ENCODE peak calls at places on chromosomes 5 and 9, in eight cellular contexts. L is AG09309, T is gastrocnemius medialis, V is glutamatergic neuron, O is GM12865, C is heart left ventricle, F is A549, M is left ventricle myocardium inferior. K is an unnamed sample.

GRCh38 chr5:50658243-50658642 is 8.2 kb upstream of the PARP8 start:
- DNase-seq in C (no peak), V (no peak), T (no peak), O (no peak), F (no peak), L (no peak), M (no peak), K (no peak)

GRCh38 chr5:59238126-59238902 is 655.2 kb downstream of the PDE4D start:
- DNase-seq in T (no peak), F (no peak), O (peak; percentile 43), M (no peak), L (no peak), C (no peak), V (no peak), K (no peak)

GRCh38 chr9:103377667-103378066 is 382.5 kb downstream of the CYLC2 start:
- DNase-seq in V (no peak), T (no peak), C (no peak), M (no peak), L (no peak), F (no peak), O (no peak), K (no peak)

GRCh38 chr9:116390306-116391228 is 237.0 kb downstream of the PAPPA start:
- DNase-seq in F (no peak), V (no peak), L (no peak), T (no peak), M (no peak), C (no peak), O (peak; percentile 44), K (no peak)

GRCh38 chr5:177131711-177132503 is 1.7 kb upstream of the NSD1 start:
- DNase-seq in L (no peak), F (no peak), O (no peak), C (no peak), V (peak; percentile 65), M (peak; percentile 26), T (no peak), K (no peak)

GRCh38 chr9:76560481-76560891 is 101.5 kb downstream of the GCNT1 start:
- DNase-seq in L (peak; percentile 72), V (no peak), T (no peak), F (no peak), O (no peak), C (no peak), M (no peak), K (no peak)

GRCh38 chr5:178141550-178141949 is 10.7 kb downstream of the RMND5B start:
- DNase-seq in F (no peak), T (no peak), O (no peak), M (no peak), V (no peak), L (no peak), C (no peak), K (no peak)

GRCh38 chr5:25550793-25551192 is 906.0 kb upstream of the CDH10 start:
- DNase-seq in C (no peak), M (no peak), F (no peak), L (no peak), O (no peak), T (no peak), V (no peak), K (no peak)

GRCh38 chr9:98724810-98725530 is 16.2 kb upstream of the GABBR2 start:
- DNase-seq in F (no peak), M (no peak), T (no peak), O (no peak), V (no peak), L (no peak), C (no peak), K (no peak)

GRCh38 chr9:98726735-98727134 is 18.0 kb upstream of the GABBR2 start:
- DNase-seq in L (peak; percentile 11), O (no peak), T (peak; percentile 21), C (no peak), F (no peak), M (no peak), V (no peak), K (no peak)

GRCh38 chr9:98730914-98731313 is 22.2 kb upstream of the GABBR2 start:
- DNase-seq in L (no peak), V (no peak), C (no peak), M (no peak), O (peak; percentile 38), T (no peak), F (no peak), K (no peak)

GRCh38 chr9:98727428-98727827 is 18.7 kb upstream of the GABBR2 start:
- DNase-seq in M (no peak), V (no peak), F (no peak), L (no peak), C (no peak), O (no peak), T (no peak), K (no peak)

DNA sequence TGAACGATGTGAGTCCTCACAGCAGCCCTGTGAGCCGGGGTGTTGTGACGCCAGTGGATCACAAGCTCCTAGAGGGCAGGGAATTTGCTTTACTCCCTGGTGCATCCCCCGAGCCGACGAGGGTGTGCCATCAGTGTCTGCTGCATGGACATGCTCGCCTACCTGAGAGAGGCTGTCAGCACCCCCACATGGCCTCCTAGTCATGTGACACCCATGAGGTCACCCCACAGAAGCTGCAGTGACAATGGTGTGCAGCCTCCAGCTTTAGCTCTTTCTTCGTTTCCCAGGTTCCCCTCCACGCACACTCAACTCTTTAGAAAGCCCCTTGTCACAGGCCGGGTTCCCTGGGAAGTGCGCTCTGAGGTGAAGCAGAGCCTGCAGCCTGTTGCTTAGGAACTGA is 19.8 kb upstream of the GABBR2 start:
- DNase-seq in V (no peak), C (no peak), L (no peak), O (no peak), F (no peak), M (no peak), T (no peak), K (no peak)
- TF ChIP-seq CTCF in V (no peak), C (no peak), L (no peak), O (no peak), F (no peak), M (no peak), T (no peak), K (no peak)

DNA sequence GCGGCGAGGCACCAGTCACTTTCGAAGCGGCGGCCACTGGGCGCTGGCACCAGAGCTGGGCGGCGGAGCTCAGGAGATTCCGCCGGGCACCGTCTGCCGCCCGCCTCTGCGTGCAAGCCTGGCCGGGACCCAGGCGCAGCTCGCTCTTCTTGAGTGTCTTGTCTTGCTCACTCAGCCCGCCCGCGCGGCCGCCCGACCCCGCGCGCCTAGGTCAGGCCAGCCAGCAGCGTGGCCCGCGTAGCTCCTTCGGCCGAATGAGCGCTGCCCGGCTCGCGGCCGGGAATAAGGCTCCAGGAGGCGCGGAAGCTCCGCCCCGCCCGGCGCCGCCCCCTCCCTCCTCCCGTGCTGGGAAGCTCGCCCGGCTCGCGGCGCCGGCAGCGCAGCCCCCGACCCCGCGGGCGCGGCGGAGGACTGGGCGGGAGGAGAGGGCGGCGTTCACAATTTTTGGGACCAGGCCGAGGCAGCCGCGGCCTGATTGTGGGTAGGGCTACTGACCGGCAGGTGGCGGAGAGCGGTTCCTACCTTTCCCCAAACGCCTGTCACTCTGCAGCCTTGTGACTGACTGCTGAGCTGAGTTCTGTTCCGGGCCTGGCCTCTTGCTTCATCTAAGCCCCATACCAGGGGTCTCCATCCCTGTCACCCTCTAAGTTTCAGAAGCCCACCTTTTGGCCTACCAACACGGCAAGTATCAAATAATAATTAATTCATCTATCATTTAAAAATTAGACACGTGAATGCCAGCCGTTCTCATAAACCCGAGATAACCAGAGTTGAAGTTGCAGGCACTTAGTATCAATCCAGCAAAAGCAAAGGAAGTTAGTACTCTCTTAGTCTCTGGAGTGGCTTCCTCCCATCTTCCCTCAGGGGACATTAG is at the start of gene HBEGF:
- DNase-seq in F (peak; percentile 69), V (peak; percentile 81), L (no peak), T (peak; percentile 88), M (peak; percentile 88), C (peak; percentile 90), O (peak; percentile 80), K (no peak)
- TF ChIP-seq CTCF in F (no peak), V (peak; percentile 74), L (peak; percentile 52), T (peak; percentile 72), M (peak; percentile 65), C (peak; percentile 55), O (peak; percentile 71), K (no peak)

GRCh38 chr9:109624143-109624542 is 126.0 kb upstream of the PTPN3 start:
- DNase-seq in V (no peak), M (no peak), C (no peak), L (no peak), O (no peak), F (no peak), T (no peak), K (no peak)

GRCh38 chr9:109624901-109625300 is 126.8 kb upstream of the PTPN3 start:
- DNase-seq in F (no peak), T (no peak), O (no peak), L (no peak), M (no peak), C (no peak), V (no peak), K (no peak)

GRCh38 chr9:109632817-109633216 is 134.7 kb upstream of the PTPN3 start:
- DNase-seq in O (no peak), M (no peak), L (no peak), C (no peak), T (no peak), F (no peak), V (no peak), K (no peak)

GRCh38 chr9:109629615-109630014 is 131.5 kb upstream of the PTPN3 start:
- DNase-seq in O (no peak), V (no peak), F (no peak), L (no peak), M (no peak), T (no peak), C (no peak), K (no peak)

GRCh38 chr9:109627042-109627441 is 128.9 kb upstream of the PTPN3 start:
- DNase-seq in C (peak; percentile 56), M (peak; percentile 23), T (no peak), V (no peak), O (no peak), F (no peak), L (no peak), K (no peak)
- TF ChIP-seq CTCF in C (no peak), M (peak; percentile 38), T (no peak), V (no peak), O (no peak), F (no peak), L (no peak), K (no peak)

GRCh38 chr5:150270546-150271295 is 18.9 kb downstream of the CAMK2A start:
- DNase-seq in M (no peak), V (no peak), L (no peak), C (no peak), F (no peak), O (no peak), T (peak; percentile 84), K (no peak)

GRCh38 chr5:150271923-150272322 is 17.6 kb downstream of the CAMK2A start:
- DNase-seq in O (no peak), V (no peak), F (no peak), M (no peak), C (no peak), T (no peak), L (no peak), K (no peak)

GRCh38 chr5:150271296-150271692 is 18.3 kb downstream of the CAMK2A start:
- DNase-seq in C (no peak), M (no peak), F (no peak), V (no peak), T (no peak), L (no peak), O (no peak), K (no peak)

GRCh38 chr5:150274811-150275210 is 14.8 kb downstream of the CAMK2A start:
- DNase-seq in F (no peak), M (no peak), C (no peak), L (no peak), V (no peak), O (no peak), T (no peak), K (no peak)

DNA sequence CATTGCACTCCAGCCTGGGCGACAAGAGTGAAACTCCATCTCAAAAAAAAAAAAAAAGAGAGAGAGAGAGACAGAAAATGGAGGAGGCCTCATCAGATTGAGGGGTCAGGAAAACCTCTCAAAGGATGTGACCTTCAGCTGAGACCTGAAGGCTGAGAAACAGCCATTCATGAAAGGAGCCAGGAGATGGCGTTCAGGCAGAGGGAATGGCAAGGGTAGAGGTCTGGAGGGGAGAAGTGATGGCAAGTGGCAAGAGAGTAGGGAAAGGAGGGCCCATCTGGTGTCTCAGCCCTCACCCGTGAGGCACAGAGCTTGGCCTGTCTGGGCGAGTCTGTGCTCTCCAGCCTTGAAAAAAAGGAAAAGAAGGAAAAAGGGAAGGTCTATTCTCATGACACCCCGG is 17.0 kb downstream of the CAMK2A start:
- DNase-seq in M (no peak), C (no peak), V (peak; percentile 65), L (no peak), F (peak; percentile 57), T (no peak), O (peak; percentile 40), K (no peak)
- TF ChIP-seq CTCF in M (peak; percentile 35), C (peak; percentile 24), V (no peak), L (peak; percentile 68), F (peak; percentile 54), T (peak; percentile 18), O (peak; percentile 35), K (no peak)